ENCODE peak calls at places on chromosomes 12 and 14, in four cellular contexts. V, Y, R and Z are unnamed samples.

GRCh38 chr12:47905313-47905730 is 528 bp upstream of the VDR start:
- DNase-seq in V (peak; percentile 84), Y (no peak), R (peak; percentile 74), Z (no peak)

GRCh38 chr12:88309546-88309945 is 167.4 kb downstream of the TMTC3 start:
- DNase-seq in V (no peak), Y (no peak), R (no peak), Z (peak; percentile 76)

GRCh38 chr14:56133547-56133946 is 15.3 kb downstream of the PELI2 start:
- DNase-seq in V (no peak), Y (no peak), R (no peak), Z (no peak)

GRCh38 chr14:23079716-23080115 is 15.2 kb downstream of the ACIN1 start:
- DNase-seq in V (no peak), Y (no peak), R (no peak), Z (no peak)

GRCh38 chr14:102938191-102938590 is 15.7 kb downstream of the AMN start:
- DNase-seq in V (no peak), Y (no peak), R (no peak), Z (no peak)

GRCh38 chr12:89433634-89434033 is 81.3 kb upstream of the DUSP6 start:
- DNase-seq in V (no peak), Y (no peak), R (no peak), Z (no peak)

GRCh38 chr12:66901136-66901932 is 222.5 kb upstream of the GRIP1 start:
- DNase-seq in V (no peak), Y (no peak), R (no peak), Z (no peak)

GRCh38 chr14:57189070-57189469 is 79.6 kb downstream of the EXOC5 start:
- DNase-seq in V (no peak), Y (peak; percentile 6), R (no peak), Z (no peak)

GRCh38 chr12:84974177-84974815 is 61.7 kb upstream of the SLC6A15 start:
- DNase-seq in V (no peak), Y (no peak), R (no peak), Z (no peak)

GRCh38 chr14:103576371-103577024 is 13.7 kb downstream of the COA8 start:
- DNase-seq in V (peak; percentile 95), Y (peak; percentile 81), R (peak; percentile 91), Z (peak; percentile 95)

GRCh38 chr12:104632724-104633181 is 176.0 kb downstream of the CHST11 start:
- DNase-seq in V (no peak), Y (no peak), R (no peak), Z (no peak)

GRCh38 chr12:88308825-88309224 is 166.7 kb downstream of the TMTC3 start:
- DNase-seq in V (no peak), Y (no peak), R (no peak), Z (peak; percentile 65)

GRCh38 chr12:43044241-43044640 is 454.7 kb upstream of the PRICKLE1 start:
- DNase-seq in V (no peak), Y (no peak), R (no peak), Z (no peak)

GRCh38 chr14:68468437-68469207 is 324.2 kb downstream of the ZFP36L1 start:
- DNase-seq in V (no peak), Y (no peak), R (no peak), Z (peak; percentile 33)

GRCh38 chr12:1977109-1977508 is 27.1 kb downstream of the DCP1B start:
- DNase-seq in V (no peak), Y (no peak), R (no peak), Z (no peak)

GRCh38 chr12:131711551-131712205 is 788 bp downstream of the SFSWAP start:
- DNase-seq in V (no peak), Y (no peak), R (no peak), Z (peak; percentile 9)

GRCh38 chr12:52659395-52659794 is 7.4 kb upstream of the KRT2 start:
- DNase-seq in V (no peak), Y (peak; percentile 19), R (peak; percentile 7), Z (no peak)

GRCh38 chr14:38790916-38791315 is 312.1 kb downstream of the SEC23A start:
- DNase-seq in V (no peak), Y (no peak), R (no peak), Z (no peak)

GRCh38 chr12:6695313-6696045 is 5.1 kb downstream of the PIANP start:
- DNase-seq in V (no peak), Y (no peak), R (no peak), Z (no peak)

GRCh38 chr12:103503546-103504480 is 8.0 kb upstream of the C12orf42 start:
- DNase-seq in V (peak; percentile 37), Y (no peak), R (no peak), Z (no peak)

GRCh38 chr12:38956337-38956736 is 50.9 kb upstream of the CPNE8 start:
- DNase-seq in V (no peak), Y (no peak), R (no peak), Z (no peak)

GRCh38 chr14:52356025-52356424 is 41.9 kb downstream of the PTGER2 start:
- DNase-seq in V (peak; percentile 55), Y (no peak), R (no peak), Z (no peak)

GRCh38 chr14:54197369-54197768 is 199.4 kb upstream of the CDKN3 start:
- DNase-seq in V (no peak), Y (no peak), R (no peak), Z (no peak)

GRCh38 chr14:90523961-90524875 is 127.4 kb downstream of the CALM1 start:
- DNase-seq in V (no peak), Y (no peak), R (no peak), Z (no peak)

GRCh38 chr12:109738209-109738608 is 24.6 kb downstream of the FAM222A start:
- DNase-seq in V (no peak), Y (no peak), R (no peak), Z (no peak)

GRCh38 chr14:23640524-23641141 is 4.5 kb downstream of the DHRS2 start:
- DNase-seq in V (peak; percentile 39), Y (no peak), R (peak; percentile 27), Z (no peak)

GRCh38 chr14:102088012-102088792 is 1.4 kb upstream of the HSP90AA1 start:
- DNase-seq in V (peak; percentile 56), Y (no peak), R (peak; percentile 48), Z (peak; percentile 56)

GRCh38 chr12:107843351-107844311 is 69.1 kb downstream of the ASCL4 start:
- DNase-seq in V (no peak), Y (no peak), R (no peak), Z (no peak)
- TF ChIP-seq POLR2A in V (no peak), Y (no peak), R (no peak), Z (no peak)

DNA sequence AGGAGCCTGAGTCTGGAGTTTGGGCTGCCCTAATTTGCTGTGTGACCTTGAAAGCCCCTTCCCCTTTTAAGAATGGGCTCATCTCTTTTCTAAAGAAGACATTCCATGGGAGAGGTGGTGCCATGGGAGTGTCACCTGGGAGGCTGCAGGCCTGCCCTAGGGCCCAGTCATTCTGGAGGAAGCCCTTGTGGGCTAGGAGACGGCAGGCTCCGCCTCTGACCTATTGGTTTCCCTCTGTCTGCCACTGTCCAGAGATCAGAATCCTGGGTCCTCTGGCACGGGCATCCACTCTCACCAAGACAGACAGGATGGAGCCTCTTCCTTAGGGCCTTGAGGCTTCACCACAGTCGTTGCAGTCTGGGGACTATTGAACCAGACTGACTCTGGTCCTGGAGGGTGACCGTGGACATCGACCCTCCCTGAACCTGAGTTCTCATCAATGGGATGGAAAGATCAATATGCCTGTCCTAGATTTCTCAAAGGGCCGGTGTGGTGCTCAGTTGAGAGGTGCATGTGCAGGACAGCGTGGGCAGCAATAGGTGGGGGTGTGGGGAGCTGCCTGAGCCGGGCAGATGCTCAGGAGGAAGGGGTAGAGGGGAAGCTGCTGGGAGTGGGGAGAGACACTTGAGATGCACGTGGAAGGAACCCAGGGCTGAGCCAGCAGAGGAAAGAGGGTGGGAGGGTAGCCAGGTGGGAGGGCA is 12.2 kb upstream of the CLMN start:
- DNase-seq in V (no peak), Y (no peak), R (no peak), Z (no peak)
- TF ChIP-seq POLR2A in V (no peak), Y (no peak), R (no peak), Z (no peak)

DNA sequence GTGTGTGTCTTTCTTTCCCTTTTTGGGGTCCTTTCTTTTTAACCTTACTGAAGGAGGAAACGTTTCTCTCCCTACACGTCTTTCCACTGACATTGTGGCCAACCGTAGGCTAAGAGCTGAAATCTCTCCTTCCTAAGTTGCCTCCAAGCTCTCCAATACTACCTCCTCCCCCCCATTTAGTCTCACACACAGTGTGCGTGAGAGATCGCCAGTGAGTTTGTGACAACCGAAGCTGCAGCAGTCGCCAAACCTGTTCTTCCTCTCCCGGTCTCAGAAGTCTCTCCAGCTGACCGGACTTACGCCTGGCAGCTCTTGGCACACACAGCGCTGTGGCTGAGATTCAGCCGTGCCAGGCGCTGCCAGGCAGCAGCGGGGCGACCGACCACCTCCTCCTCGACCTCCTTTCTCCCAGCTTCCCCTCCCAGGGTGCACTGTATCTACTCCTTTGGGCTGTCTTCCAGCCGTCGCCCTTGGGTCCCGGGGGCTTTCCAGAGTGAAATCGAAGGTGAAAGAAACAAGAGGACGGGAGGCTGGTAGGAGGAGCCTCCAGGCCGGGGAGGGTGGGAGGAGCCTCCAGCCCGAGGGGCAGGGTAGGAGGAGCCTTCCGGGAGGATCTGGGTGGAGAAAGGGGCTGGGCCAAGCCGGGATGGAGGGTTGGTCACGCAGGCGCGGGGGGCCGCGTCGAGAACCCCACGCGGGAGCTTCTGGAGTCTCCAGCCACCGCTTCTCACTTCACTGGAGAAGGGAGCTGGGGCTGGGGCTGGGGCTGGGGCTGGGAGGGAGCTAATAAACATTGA is at the start of gene TMTC2:
- DNase-seq in V (peak; percentile 96), Y (peak; percentile 96), R (peak; percentile 89), Z (peak; percentile 95)
- TF ChIP-seq POLR2A in V (peak; percentile 73), Y (peak; percentile 37), R (no peak), Z (no peak)

DNA sequence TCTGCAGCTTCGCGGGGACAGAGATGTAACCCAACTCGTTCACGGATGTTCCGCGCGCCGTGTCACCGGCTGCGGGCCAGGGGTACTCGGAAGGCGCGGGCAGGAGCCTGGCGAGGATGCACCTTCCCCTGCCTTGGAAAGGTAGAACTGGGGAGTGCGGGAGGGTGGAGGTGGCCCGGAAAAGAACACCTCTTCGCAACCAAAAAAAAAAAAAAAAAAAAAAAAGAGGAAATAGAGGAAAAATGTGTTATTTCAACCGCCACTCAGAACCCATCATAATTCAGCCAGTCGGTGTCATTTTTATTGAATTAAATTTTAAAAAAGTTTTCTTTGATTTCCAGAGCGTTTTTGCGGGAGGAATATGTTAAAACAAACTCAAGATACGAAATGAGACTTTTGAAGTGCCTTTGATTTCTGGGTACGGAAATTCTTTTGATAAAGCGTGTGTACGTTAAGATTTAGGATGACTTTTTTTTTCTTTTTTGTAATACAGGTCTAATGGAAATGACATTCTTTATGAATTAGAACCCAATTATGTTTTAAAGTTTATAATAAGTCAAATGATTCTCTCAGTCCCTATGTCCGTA is 8.9 kb downstream of the CDKN1B start:
- DNase-seq in V (no peak), Y (no peak), R (no peak), Z (no peak)
- TF ChIP-seq POLR2A in V (no peak), Y (no peak), R (no peak), Z (no peak)

DNA sequence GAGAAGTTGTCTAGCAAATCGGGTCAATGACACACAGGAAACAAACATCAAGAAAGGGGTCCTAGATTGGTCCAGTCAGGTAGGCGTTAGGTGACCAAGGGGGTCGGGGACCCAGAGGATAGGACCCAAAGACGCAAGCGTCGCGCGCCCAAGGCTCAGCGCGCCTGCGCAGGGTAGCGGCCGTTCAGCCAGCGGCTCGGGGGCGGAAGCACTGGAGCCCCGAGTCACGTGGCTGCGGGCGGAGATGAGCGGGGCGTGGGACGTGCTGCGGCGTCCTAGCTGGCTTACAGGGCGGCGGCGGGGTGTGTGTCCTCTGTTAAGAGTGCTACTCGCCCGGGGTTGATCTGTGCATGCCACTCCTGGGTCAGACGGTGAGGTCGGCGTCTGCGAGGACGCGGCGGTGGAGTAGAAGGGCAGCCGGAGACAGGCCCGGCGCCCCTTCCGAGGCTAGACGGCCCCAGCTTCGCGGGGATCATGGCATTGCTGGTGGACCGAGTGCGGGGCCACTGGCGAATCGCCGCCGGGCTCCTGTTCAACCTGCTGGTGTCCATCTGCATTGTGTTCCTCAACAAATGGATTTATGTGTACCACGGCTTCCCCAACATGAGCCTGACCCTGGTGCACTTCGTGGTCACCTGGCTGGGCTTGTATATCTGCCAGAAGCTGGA is at the start of gene SLC35E3:
- DNase-seq in V (peak; percentile 96), Y (peak; percentile 95), R (peak; percentile 85), Z (peak; percentile 85)
- TF ChIP-seq POLR2A in V (peak; percentile 89), Y (peak; percentile 85), R (no peak), Z (peak; percentile 79)